ENCODE peak calls at places on chromosomes 6 and 20, in ten cellular contexts. X is stimulated activated CD8-positive, alpha-beta memory T cell treated with anti-CD3 and anti-CD28 coated beads, Interleukin-4, amount 100 ng/mL, for 48 hours; K is sciatic nerve; Z is NCI-H1092 treated with DMSO at 0.1 percent for 48 hours; A is CD8-positive, alpha-beta T cell; N is NCI-H2081; H is activated CD8-positive, alpha-beta memory T cell treated with anti-CD3 and anti-CD28 coated beads for 48 hours; J is H9; B is activated CD4-positive, alpha-beta T cell treated with anti-CD3 and anti-CD28 coated beads, Interleukin-2, amount 50 U/mL, for 48 hours; D is BE2C. O is an unnamed sample.

GRCh38 chr20:1802385-1803215 is 92.6 kb upstream of the SIRPA start:
- DNase-seq in X (peak), K (peak), Z (peak), A (peak), N (no peak), H (no peak), J (peak), B (peak), D (peak), O (peak)

GRCh38 chr6:149499066-149499465 is 14.3 kb upstream of the ZC3H12D start:
- DNase-seq in X (no peak), K (no peak), Z (no peak), A (no peak), N (no peak), H (no peak), J (no peak), B (no peak), D (no peak), O (no peak)

GRCh38 chr6:160069050-160069454 is 52.6 kb upstream of the SLC22A1 start:
- DNase-seq in X (peak), K (no peak), Z (no peak), A (peak), N (no peak), H (no peak), J (no peak), B (peak), D (no peak), O (no peak)

GRCh38 chr6:31083742-31084354 is 28.5 kb downstream of the C6orf15 start:
- DNase-seq in X (peak), K (no peak), Z (no peak), A (no peak), N (no peak), H (no peak), J (peak), B (peak), D (peak), O (no peak)

GRCh38 chr6:150967381-150967780 is 101.9 kb downstream of the MTHFD1L start:
- DNase-seq in X (no peak), K (no peak), Z (no peak), A (no peak), N (no peak), H (no peak), J (no peak), B (no peak), D (no peak), O (no peak)

GRCh38 chr6:125859691-125860210 is 69.0 kb downstream of the NCOA7 start:
- DNase-seq in X (no peak), K (no peak), Z (no peak), A (no peak), N (no peak), H (no peak), J (no peak), B (no peak), D (no peak), O (no peak)

GRCh38 chr6:19245656-19246055 is 591.5 kb upstream of the ID4 start:
- DNase-seq in X (no peak), K (no peak), Z (no peak), A (no peak), N (no peak), H (no peak), J (no peak), B (no peak), D (no peak), O (no peak)

GRCh38 chr20:3712279-3712873 is at the start of gene SIGLEC1:
- DNase-seq in X (no peak), K (peak), Z (no peak), A (no peak), N (no peak), H (no peak), J (peak), B (no peak), D (no peak), O (peak)

GRCh38 chr6:37954791-37955190 is 135.3 kb downstream of the ZFAND3 start:
- DNase-seq in X (no peak), K (no peak), Z (no peak), A (no peak), N (no peak), H (no peak), J (no peak), B (no peak), D (no peak), O (no peak)

GRCh38 chr6:107786179-107786578 is 37.9 kb downstream of the SCML4 start:
- DNase-seq in X (no peak), K (no peak), Z (no peak), A (no peak), N (no peak), H (no peak), J (no peak), B (no peak), D (no peak), O (no peak)

GRCh38 chr6:106318851-106319250 is 6.7 kb downstream of the ATG5 start:
- DNase-seq in X (no peak), K (no peak), Z (no peak), A (no peak), N (no peak), H (no peak), J (no peak), B (no peak), D (no peak), O (no peak)

GRCh38 chr6:105871542-105871941 is 214.6 kb upstream of the PRDM1 start:
- DNase-seq in X (no peak), K (no peak), Z (no peak), A (no peak), N (no peak), H (no peak), J (no peak), B (no peak), D (no peak), O (no peak)

O was measured in head of caudate nucleus.